ENCODE peak calls at places on chromosome 18, in seven cellular contexts. One of them, this sample, is unnamed.

GRCh38 chr18:50099725-50100414 is 95.1 kb downstream of the MYO5B start:
- DNase-seq in HepG2: no peak
- DNase-seq in GM12878: peak; percentile 36
- DNase-seq in HCT116: no peak
- DNase-seq in SK-N-SH: no peak
- DNase-seq in K562: no peak
- DNase-seq in H1: no peak
- DNase-seq in this sample: peak; percentile 13

GRCh38 chr18:73986711-73987110 is 160.9 kb downstream of the FBXO15 start:
- DNase-seq in SK-N-SH: no peak
- DNase-seq in K562: no peak
- DNase-seq in HepG2: no peak
- DNase-seq in HCT116: no peak
- DNase-seq in GM12878: no peak
- DNase-seq in H1: no peak
- DNase-seq in this sample: no peak

GRCh38 chr18:36758623-36759022 is 70.2 kb downstream of the TPGS2 start:
- DNase-seq in GM12878: no peak
- DNase-seq in HepG2: no peak
- DNase-seq in SK-N-SH: no peak
- DNase-seq in K562: no peak
- DNase-seq in H1: no peak
- DNase-seq in HCT116: no peak
- DNase-seq in this sample: no peak

GRCh38 chr18:37575646-37576045 is 10.0 kb upstream of the CELF4 start:
- DNase-seq in HepG2: no peak
- DNase-seq in K562: no peak
- DNase-seq in HCT116: no peak
- DNase-seq in GM12878: no peak
- DNase-seq in H1: no peak
- DNase-seq in SK-N-SH: no peak
- DNase-seq in this sample: no peak

GRCh38 chr18:22408059-22408458 is 9.7 kb downstream of the CTAGE1 start:
- DNase-seq in H1: no peak
- DNase-seq in HepG2: no peak
- DNase-seq in GM12878: no peak
- DNase-seq in K562: peak; percentile 35
- DNase-seq in SK-N-SH: no peak
- DNase-seq in HCT116: no peak
- DNase-seq in this sample: no peak

GRCh38 chr18:74478876-74479275 is 17.3 kb upstream of the CNDP2 start:
- DNase-seq in K562: no peak
- DNase-seq in HCT116: no peak
- DNase-seq in GM12878: no peak
- DNase-seq in SK-N-SH: no peak
- DNase-seq in H1: no peak
- DNase-seq in HepG2: no peak
- DNase-seq in this sample: no peak

GRCh38 chr18:74682998-74683311 is 85.3 kb downstream of the ZNF407 start:
- DNase-seq in HCT116: no peak
- DNase-seq in GM12878: no peak
- DNase-seq in K562: no peak
- DNase-seq in SK-N-SH: peak; percentile 12
- DNase-seq in H1: no peak
- DNase-seq in HepG2: no peak
- DNase-seq in this sample: no peak

GRCh38 chr18:5669585-5669984 is 125.8 kb upstream of the EPB41L3 start:
- DNase-seq in HepG2: no peak
- DNase-seq in SK-N-SH: no peak
- DNase-seq in K562: no peak
- DNase-seq in GM12878: no peak
- DNase-seq in H1: no peak
- DNase-seq in HCT116: no peak
- DNase-seq in this sample: no peak

GRCh38 chr18:56770873-56771272 is 119.7 kb downstream of the WDR7 start:
- DNase-seq in HCT116: no peak
- DNase-seq in H1: no peak
- DNase-seq in HepG2: no peak
- DNase-seq in GM12878: no peak
- DNase-seq in K562: no peak
- DNase-seq in SK-N-SH: no peak
- DNase-seq in this sample: no peak

GRCh38 chr18:23814977-23815614 is 125.8 kb downstream of the LAMA3 start:
- DNase-seq in HCT116: no peak
- DNase-seq in K562: no peak
- DNase-seq in SK-N-SH: peak; percentile 10
- DNase-seq in HepG2: no peak
- DNase-seq in H1: no peak
- DNase-seq in GM12878: no peak
- DNase-seq in this sample: no peak

GRCh38 chr18:54162431-54162830 is 62.0 kb downstream of the MBD2 start:
- DNase-seq in K562: no peak
- DNase-seq in HepG2: no peak
- DNase-seq in SK-N-SH: no peak
- DNase-seq in HCT116: no peak
- DNase-seq in H1: no peak
- DNase-seq in GM12878: no peak
- DNase-seq in this sample: no peak

GRCh38 chr18:57666818-57667497 is 45.3 kb upstream of the NARS1 start:
- DNase-seq in GM12878: no peak
- DNase-seq in K562: peak; percentile 63
- DNase-seq in SK-N-SH: no peak
- DNase-seq in HepG2: no peak
- DNase-seq in H1: no peak
- DNase-seq in HCT116: no peak
- DNase-seq in this sample: no peak

GRCh38 chr18:7879717-7880116 is 312.6 kb downstream of the PTPRM start:
- DNase-seq in HCT116: no peak
- DNase-seq in GM12878: no peak
- DNase-seq in HepG2: no peak
- DNase-seq in H1: no peak
- DNase-seq in K562: no peak
- DNase-seq in SK-N-SH: no peak
- DNase-seq in this sample: no peak

GRCh38 chr18:7873316-7873715 is 306.2 kb downstream of the PTPRM start:
- DNase-seq in HepG2: no peak
- DNase-seq in SK-N-SH: no peak
- DNase-seq in GM12878: no peak
- DNase-seq in K562: no peak
- DNase-seq in HCT116: no peak
- DNase-seq in H1: no peak
- DNase-seq in this sample: no peak

GRCh38 chr18:7876354-7876753 is 309.2 kb downstream of the PTPRM start:
- DNase-seq in HCT116: no peak
- DNase-seq in HepG2: no peak
- DNase-seq in GM12878: no peak
- DNase-seq in H1: no peak
- DNase-seq in SK-N-SH: no peak
- DNase-seq in K562: no peak
- DNase-seq in this sample: no peak

GRCh38 chr18:7878265-7879173 is 311.4 kb downstream of the PTPRM start:
- DNase-seq in HCT116: no peak
- DNase-seq in SK-N-SH: no peak
- DNase-seq in GM12878: no peak
- DNase-seq in HepG2: peak; percentile 43
- DNase-seq in K562: no peak
- DNase-seq in H1: no peak
- DNase-seq in this sample: no peak

DNA sequence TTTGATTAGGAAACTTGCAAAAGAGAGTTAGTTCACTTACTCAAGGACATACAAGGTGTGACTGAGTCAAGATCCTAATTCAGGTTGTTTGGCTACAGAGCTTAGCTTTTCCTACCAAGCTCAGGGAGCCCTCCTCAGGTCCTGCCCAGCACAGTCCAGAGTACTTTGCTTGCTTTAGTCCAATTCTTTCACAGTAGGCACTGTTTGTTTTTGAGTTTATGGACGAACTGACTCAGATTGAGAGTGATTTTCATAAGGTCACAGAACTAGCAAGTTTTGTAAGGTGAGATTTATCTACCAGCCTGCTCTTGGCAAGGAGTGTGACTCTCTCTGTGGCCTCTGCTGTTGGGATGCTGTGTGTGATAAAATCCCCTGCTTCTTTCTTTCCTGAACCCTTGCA is 310.5 kb downstream of the PTPRM start:
- DNase-seq in H1: no peak
- DNase-seq in HCT116: no peak
- DNase-seq in GM12878: peak; percentile 5
- DNase-seq in HepG2: peak; percentile 58
- DNase-seq in SK-N-SH: no peak
- DNase-seq in K562: no peak
- DNase-seq in this sample: no peak
- TF ChIP-seq JUND in H1: no peak
- TF ChIP-seq JUND in HCT116: no peak
- TF ChIP-seq JUND in GM12878: no peak
- TF ChIP-seq JUND in HepG2: no peak
- TF ChIP-seq JUND in SK-N-SH: no peak
- TF ChIP-seq JUND in K562: no peak
- TF ChIP-seq JUND in this sample: no peak

DNA sequence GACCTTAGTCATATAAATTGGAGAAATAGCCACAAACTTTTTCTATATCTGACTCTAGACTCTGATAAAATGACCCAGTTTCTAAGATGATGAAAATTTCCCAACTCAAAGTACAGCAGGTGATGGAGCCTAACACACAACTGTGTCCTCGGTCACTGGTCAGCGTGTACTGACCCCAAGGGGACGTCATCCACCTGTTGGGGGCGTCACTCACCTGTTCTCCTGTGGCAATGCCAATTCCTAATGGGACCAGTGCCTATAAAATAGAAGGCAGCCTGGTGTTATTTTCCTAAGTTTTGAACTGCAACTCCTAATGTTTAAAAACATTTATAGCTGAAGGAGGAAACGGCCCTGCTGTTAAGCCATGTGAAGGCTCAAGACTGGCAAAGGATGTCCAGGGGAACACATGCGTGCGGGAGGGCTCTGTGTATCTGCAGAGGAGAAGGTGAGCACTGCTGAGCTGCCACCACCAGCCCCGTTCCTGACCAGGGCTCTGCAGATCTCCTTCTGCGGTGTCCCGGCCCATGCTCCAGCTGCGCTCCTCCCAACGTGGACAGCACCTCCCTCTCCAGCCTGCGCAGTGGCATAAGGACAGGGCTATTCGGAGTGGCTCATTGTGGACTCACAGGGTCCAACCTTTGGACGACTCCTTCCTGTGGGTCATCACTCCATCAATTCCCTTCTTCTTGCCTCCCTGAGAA is 21.2 kb downstream of the TYMS start:
- DNase-seq in HCT116: no peak
- DNase-seq in K562: no peak
- DNase-seq in HepG2: no peak
- DNase-seq in GM12878: no peak
- DNase-seq in H1: no peak
- DNase-seq in SK-N-SH: no peak
- DNase-seq in this sample: no peak
- TF ChIP-seq JUND in HCT116: no peak
- TF ChIP-seq JUND in K562: no peak
- TF ChIP-seq JUND in HepG2: no peak
- TF ChIP-seq JUND in GM12878: no peak
- TF ChIP-seq JUND in H1: no peak
- TF ChIP-seq JUND in SK-N-SH: no peak
- TF ChIP-seq JUND in this sample: no peak

DNA sequence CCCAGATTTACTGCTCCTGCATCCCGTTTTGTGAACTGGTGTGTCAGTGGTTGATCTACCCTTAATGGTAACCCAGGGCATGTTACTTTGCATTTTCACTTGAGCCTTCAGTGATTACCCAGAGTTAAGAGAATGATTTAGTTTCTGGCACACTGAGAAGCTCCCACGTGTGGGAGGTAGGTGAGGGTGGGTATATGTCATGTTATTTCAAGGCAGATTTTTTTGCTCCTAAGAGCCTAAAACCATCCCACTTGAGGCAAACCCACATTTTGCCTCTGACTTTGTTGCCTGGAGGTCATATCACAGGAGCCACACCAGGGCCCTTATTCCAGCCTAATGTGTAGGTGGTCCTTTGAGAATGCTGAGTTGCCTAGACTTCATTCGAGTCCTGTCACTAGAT is 186.8 kb downstream of the CTIF start:
- DNase-seq in SK-N-SH: no peak
- DNase-seq in K562: no peak
- DNase-seq in HCT116: no peak
- DNase-seq in H1: no peak
- DNase-seq in HepG2: no peak
- DNase-seq in GM12878: no peak
- DNase-seq in this sample: no peak
- TF ChIP-seq JUND in SK-N-SH: no peak
- TF ChIP-seq JUND in K562: no peak
- TF ChIP-seq JUND in HCT116: no peak
- TF ChIP-seq JUND in H1: no peak
- TF ChIP-seq JUND in HepG2: no peak
- TF ChIP-seq JUND in GM12878: no peak
- TF ChIP-seq JUND in this sample: no peak

GRCh38 chr18:48592540-48592939 is 53.7 kb downstream of the CTIF start:
- DNase-seq in HCT116: no peak
- DNase-seq in GM12878: no peak
- DNase-seq in HepG2: no peak
- DNase-seq in H1: no peak
- DNase-seq in K562: peak; percentile 38
- DNase-seq in SK-N-SH: no peak
- DNase-seq in this sample: no peak

GRCh38 chr18:48590678-48591077 is 51.8 kb downstream of the CTIF start:
- DNase-seq in H1: no peak
- DNase-seq in GM12878: no peak
- DNase-seq in HepG2: no peak
- DNase-seq in SK-N-SH: no peak
- DNase-seq in K562: no peak
- DNase-seq in HCT116: peak; percentile 2
- DNase-seq in this sample: no peak

GRCh38 chr18:48595703-48596218 is 56.9 kb downstream of the CTIF start:
- DNase-seq in HepG2: no peak
- DNase-seq in K562: no peak
- DNase-seq in SK-N-SH: no peak
- DNase-seq in H1: no peak
- DNase-seq in HCT116: no peak
- DNase-seq in GM12878: no peak
- DNase-seq in this sample: no peak

GRCh38 chr18:48594725-48595124 is 55.9 kb downstream of the CTIF start:
- DNase-seq in SK-N-SH: no peak
- DNase-seq in HCT116: no peak
- DNase-seq in K562: no peak
- DNase-seq in GM12878: no peak
- DNase-seq in H1: no peak
- DNase-seq in HepG2: no peak
- DNase-seq in this sample: no peak

DNA sequence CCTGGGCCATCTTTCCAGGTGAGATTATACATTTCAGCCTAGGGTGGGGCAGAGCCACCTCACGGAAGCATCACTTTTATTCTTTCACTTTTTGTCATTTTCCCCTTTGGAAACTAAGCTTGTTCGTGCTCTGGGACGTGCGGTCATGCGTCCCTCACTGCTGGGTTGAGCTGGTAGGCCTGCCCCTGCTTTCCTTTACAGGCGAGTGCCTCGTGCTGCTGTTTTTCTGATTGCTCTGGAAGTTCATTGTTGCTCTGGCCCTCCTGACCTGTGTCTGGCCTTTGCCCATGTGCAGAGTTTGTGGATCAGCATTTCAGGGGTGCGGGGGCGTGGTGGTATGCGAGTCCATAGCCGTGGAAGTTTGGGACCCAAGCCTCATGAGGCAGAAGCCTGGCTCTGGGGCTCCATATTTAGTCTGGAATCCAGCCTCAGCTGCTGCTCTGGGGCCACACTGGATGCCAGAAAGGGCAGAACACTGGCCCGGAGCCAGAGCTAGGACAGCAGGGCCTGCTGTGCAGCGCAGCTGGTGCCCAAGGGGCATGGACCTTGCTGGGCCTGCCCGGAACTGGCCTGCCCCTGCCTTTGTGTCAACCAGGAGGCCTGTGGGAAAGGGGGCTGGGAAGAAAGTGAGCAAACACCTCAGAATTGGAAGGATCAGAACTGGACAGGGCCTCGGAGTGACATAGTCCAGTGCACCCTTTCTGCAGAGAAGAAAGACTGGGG is 51.1 kb downstream of the CTIF start:
- DNase-seq in HCT116: no peak
- DNase-seq in HepG2: no peak
- DNase-seq in H1: no peak
- DNase-seq in SK-N-SH: peak; percentile 74
- DNase-seq in GM12878: no peak
- DNase-seq in K562: no peak
- DNase-seq in this sample: peak; percentile 19
- TF ChIP-seq JUND in HCT116: no peak
- TF ChIP-seq JUND in HepG2: no peak
- TF ChIP-seq JUND in H1: no peak
- TF ChIP-seq JUND in SK-N-SH: no peak
- TF ChIP-seq JUND in GM12878: no peak
- TF ChIP-seq JUND in K562: no peak
- TF ChIP-seq JUND in this sample: no peak

This sample was measured in T47D.